ENCODE peak calls at places on chromosomes 6 and 20, in eight cellular contexts. T is foreskin fibroblast; X is heart left ventricle; P is cardiac fibroblast; W is SK-N-SH; F is CD8-positive, alpha-beta T cell; R is ascending aorta; C is stomach. K is an unnamed sample.

GRCh38 chr6:99553888-99554287 is 14.6 kb downstream of the CCNC start:
- DNase-seq in T (no peak), X (no peak), P (no peak), W (no peak), F (no peak), R (no peak), C (no peak), K (no peak)

GRCh38 chr20:10309326-10309725 is 90.7 kb downstream of the SNAP25 start:
- DNase-seq in T (peak), X (no peak), P (peak), W (peak), F (no peak), R (no peak), C (no peak), K (peak)

GRCh38 chr6:21742238-21742660 is 148.7 kb downstream of the SOX4 start:
- DNase-seq in T (peak), X (no peak), P (peak), W (no peak), F (no peak), R (no peak), C (no peak), K (peak)

GRCh38 chr6:971981-972640 is 279.2 kb upstream of the EXOC2 start:
- DNase-seq in T (peak), X (no peak), P (no peak), W (no peak), F (no peak), R (no peak), C (no peak), K (peak)

GRCh38 chr20:34549291-34549928 is 9.1 kb upstream of the MAP1LC3A start:
- DNase-seq in T (peak), X (no peak), P (peak), W (no peak), F (no peak), R (no peak), C (no peak), K (no peak)

GRCh38 chr6:38187285-38187684 is 367.8 kb downstream of the ZFAND3 start:
- DNase-seq in T (no peak), X (no peak), P (no peak), W (no peak), F (no peak), R (no peak), C (no peak), K (no peak)

GRCh38 chr6:43809417-43810305 is 39.6 kb downstream of the VEGFA start:
- DNase-seq in T (peak), X (no peak), P (peak), W (no peak), F (no peak), R (no peak), C (peak), K (no peak)

GRCh38 chr20:58715709-58716475 is 23.3 kb downstream of the NPEPL1 start:
- DNase-seq in T (no peak), X (peak), P (no peak), W (peak), F (no peak), R (no peak), C (peak), K (no peak)

GRCh38 chr20:1429143-1429728 is 36.4 kb upstream of the FKBP1A start:
- DNase-seq in T (no peak), X (no peak), P (no peak), W (no peak), F (no peak), R (no peak), C (no peak), K (no peak)

GRCh38 chr6:15352884-15353283 is 107.0 kb downstream of the JARID2 start:
- DNase-seq in T (no peak), X (no peak), P (peak), W (no peak), F (no peak), R (no peak), C (no peak), K (no peak)

GRCh38 chr6:112030206-112030932 is 23.5 kb upstream of the CCN6 start:
- DNase-seq in T (no peak), X (no peak), P (no peak), W (no peak), F (no peak), R (no peak), C (no peak), K (no peak)

GRCh38 chr20:34916774-34917354 is 38.7 kb downstream of the GSS start:
- DNase-seq in T (no peak), X (no peak), P (no peak), W (no peak), F (no peak), R (no peak), C (no peak), K (no peak)

GRCh38 chr6:76435174-76435573 is 362.7 kb upstream of the IMPG1 start:
- DNase-seq in T (no peak), X (no peak), P (no peak), W (no peak), F (no peak), R (no peak), C (no peak), K (no peak)

GRCh38 chr6:146388736-146389364 is 154.8 kb upstream of the RAB32 start:
- DNase-seq in T (no peak), X (no peak), P (no peak), W (no peak), F (no peak), R (no peak), C (no peak), K (no peak)

GRCh38 chr20:49230021-49230420 is 10.8 kb downstream of the DDX27 start:
- DNase-seq in T (no peak), X (no peak), P (no peak), W (no peak), F (no peak), R (no peak), C (no peak), K (no peak)

GRCh38 chr6:130587778-130588520 is 222.1 kb downstream of the TMEM200A start:
- DNase-seq in T (peak), X (no peak), P (peak), W (no peak), F (no peak), R (no peak), C (no peak), K (peak)

GRCh38 chr6:95578106-95578410 is 723 bp downstream of the MANEA start:
- DNase-seq in T (peak), X (no peak), P (peak), W (no peak), F (no peak), R (no peak), C (no peak), K (no peak)

GRCh38 chr20:50233325-50234212 is 42.9 kb downstream of the CEBPB start:
- DNase-seq in T (no peak), X (no peak), P (no peak), W (no peak), F (no peak), R (no peak), C (no peak), K (no peak)

GRCh38 chr6:132392792-132393191 is 8.5 kb downstream of the MOXD1 start:
- DNase-seq in T (peak), X (no peak), P (peak), W (no peak), F (no peak), R (no peak), C (no peak), K (no peak)

GRCh38 chr6:138113588-138114210 is 6.5 kb upstream of the PERP start:
- DNase-seq in T (peak), X (no peak), P (no peak), W (no peak), F (no peak), R (no peak), C (no peak), K (no peak)

GRCh38 chr6:170000071-170000843 is 248.8 kb downstream of the ERMARD start:
- DNase-seq in T (no peak), X (no peak), P (no peak), W (no peak), F (no peak), R (no peak), C (no peak), K (no peak)

GRCh38 chr6:73644030-73644429 is 9.8 kb downstream of the SLC17A5 start:
- DNase-seq in T (no peak), X (no peak), P (peak), W (no peak), F (no peak), R (no peak), C (no peak), K (no peak)

DNA sequence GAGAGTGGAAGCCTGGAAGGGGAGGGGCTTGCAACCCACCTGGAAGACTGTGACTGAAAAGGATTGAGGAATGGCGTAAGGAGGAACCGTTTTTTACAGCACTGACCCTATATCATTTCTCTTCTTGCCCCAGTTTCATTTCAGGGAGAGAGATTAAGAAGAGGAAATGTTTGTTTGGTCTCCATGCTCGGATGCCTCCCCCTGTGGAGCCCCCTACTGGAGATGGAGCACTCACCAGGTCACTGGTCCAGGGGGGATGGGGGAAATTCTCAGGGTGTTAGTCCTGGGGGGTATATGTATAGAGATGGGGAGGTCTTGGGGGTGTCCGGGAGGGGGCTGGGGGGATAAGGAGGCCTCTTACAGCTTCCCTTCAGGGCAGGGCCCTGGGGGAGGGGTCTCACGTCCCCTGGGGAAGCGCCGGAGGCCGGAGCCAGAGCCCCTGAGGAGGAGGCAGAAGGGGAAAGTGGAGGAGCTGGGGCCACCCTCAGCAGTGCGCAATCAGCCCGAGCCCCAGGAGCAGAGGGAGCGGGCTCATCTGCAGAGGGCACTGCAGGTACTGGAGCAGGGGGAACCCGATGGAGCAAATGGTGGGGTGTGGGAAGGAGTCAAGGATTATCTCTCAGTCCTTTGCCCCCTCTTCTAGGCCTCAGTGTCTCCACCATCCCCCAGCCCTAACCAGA is 3.2 kb downstream of the CUTA start:
- DNase-seq in T (peak), X (no peak), P (no peak), W (peak), F (peak), R (no peak), C (no peak), K (no peak)
- TF ChIP-seq CTCF in T (peak), X (no peak), P (peak), W (peak), F (peak), R (no peak), C (no peak), K (peak)

GRCh38 chr20:17376031-17376430 is 149.2 kb downstream of the PCSK2 start:
- DNase-seq in T (no peak), X (no peak), P (no peak), W (no peak), F (no peak), R (no peak), C (no peak), K (no peak)

GRCh38 chr20:17372831-17373440 is 146.1 kb downstream of the PCSK2 start:
- DNase-seq in T (no peak), X (no peak), P (no peak), W (no peak), F (no peak), R (no peak), C (no peak), K (no peak)

GRCh38 chr20:17379651-17380050 is 151.5 kb downstream of the BFSP1 start:
- DNase-seq in T (no peak), X (no peak), P (no peak), W (no peak), F (no peak), R (no peak), C (no peak), K (no peak)

GRCh38 chr20:17374086-17374485 is 147.2 kb downstream of the PCSK2 start:
- DNase-seq in T (no peak), X (no peak), P (no peak), W (no peak), F (no peak), R (no peak), C (no peak), K (no peak)

DNA sequence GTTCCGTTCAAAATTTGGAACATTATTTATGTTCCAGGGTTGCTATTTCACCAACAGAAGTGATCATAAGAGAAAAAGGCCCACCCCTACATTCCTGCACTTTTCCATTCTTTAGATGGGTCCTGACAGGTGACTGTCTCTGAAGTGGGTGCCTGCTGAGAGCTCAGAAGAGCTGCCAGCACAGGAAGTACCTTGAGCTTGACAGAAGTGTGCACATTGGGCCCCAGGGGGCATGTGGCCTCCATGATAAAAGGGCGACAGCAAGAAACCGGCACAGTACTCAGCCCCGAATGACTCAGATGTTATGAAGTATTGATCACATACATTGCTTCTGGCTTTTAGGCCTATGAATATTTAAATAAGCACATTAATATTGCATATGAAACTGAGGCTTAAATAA is 150.4 kb downstream of the PCSK2 start:
- DNase-seq in T (no peak), X (no peak), P (no peak), W (no peak), F (no peak), R (no peak), C (no peak), K (no peak)
- H3K4me3 ChIP-seq in T (no peak), X (no peak), P (no peak), W (no peak), F (no peak), R (no peak), C (no peak), K (no peak)

GRCh38 chr6:56311525-56311924 is 64.1 kb upstream of the COL21A1 start:
- DNase-seq in T (no peak), X (no peak), P (no peak), W (no peak), F (no peak), R (no peak), C (no peak), K (no peak)
- TF ChIP-seq CTCF in T (no peak), X (no peak), P (no peak), W (no peak), F (no peak), R (no peak), C (no peak), K (no peak)

DNA sequence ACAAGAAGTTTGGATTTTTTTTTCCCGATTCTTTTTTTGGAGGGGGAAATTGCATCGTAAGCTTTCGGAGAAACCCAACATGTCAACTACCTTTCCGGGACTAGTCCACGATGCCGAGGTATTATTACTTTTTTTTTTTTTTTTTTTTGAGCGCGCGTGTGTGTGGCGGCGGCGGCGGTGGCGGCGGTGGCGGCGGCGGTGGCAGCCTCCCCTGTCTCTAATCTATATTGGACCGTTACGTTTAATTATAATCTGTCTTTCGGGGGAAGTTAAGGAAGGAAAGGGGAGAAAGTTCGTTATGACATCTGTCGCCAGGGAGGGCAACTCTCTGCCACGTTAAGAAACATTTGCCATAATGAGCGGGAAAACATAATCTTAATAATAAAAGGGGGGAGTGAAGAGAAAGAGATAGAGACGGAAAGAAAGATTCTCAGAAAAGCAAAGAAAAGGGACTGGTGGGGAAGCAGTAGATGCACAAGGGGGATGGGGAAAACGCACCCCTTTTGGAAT is 706 bp downstream of the TFAP2D start:
- DNase-seq in T (no peak), X (no peak), P (no peak), W (peak), F (no peak), R (no peak), C (no peak), K (no peak)
- H3K4me3 ChIP-seq in T (no peak), X (no peak), P (no peak), W (no peak), F (no peak), R (no peak), C (no peak), K (no peak)

K was measured in AG10803.